ENCODE peak calls at places on chromosomes 1 and 21, in five cellular contexts. Y, W, X, L and G are unnamed samples.

GRCh38 chr21:41016472-41016871 is 151.5 kb upstream of the BACE2 start:
- DNase-seq in Y (no peak), W (no peak), X (no peak), L (no peak), G (no peak)

GRCh38 chr1:158952416-158952815 is 21.1 kb downstream of the PYHIN1 start:
- DNase-seq in Y (no peak), W (no peak), X (no peak), L (no peak), G (no peak)

GRCh38 chr1:30900931-30901560 is 7.5 kb downstream of the SDC3 start:
- DNase-seq in Y (no peak), W (no peak), X (no peak), L (no peak), G (no peak)

GRCh38 chr1:117895482-117896114 is 33.8 kb downstream of the GDAP2 start:
- DNase-seq in Y (peak), W (peak), X (peak), L (peak), G (peak)

GRCh38 chr1:77313491-77313890 is 31.7 kb downstream of the AK5 start:
- DNase-seq in Y (no peak), W (peak), X (peak), L (no peak), G (peak)

GRCh38 chr1:20463502-20463901 is 22.5 kb downstream of the CAMK2N1 start:
- DNase-seq in Y (no peak), W (no peak), X (no peak), L (no peak), G (no peak)

GRCh38 chr1:91948501-91949355 is 473 bp upstream of the BRDT start:
- DNase-seq in Y (no peak), W (no peak), X (no peak), L (no peak), G (no peak)

GRCh38 chr1:153248480-153248879 is 11.0 kb upstream of the LORICRIN start:
- DNase-seq in Y (no peak), W (no peak), X (no peak), L (no peak), G (no peak)

GRCh38 chr1:62384276-62385005 is 52.4 kb upstream of the USP1 start:
- DNase-seq in Y (peak), W (peak), X (peak), L (no peak), G (peak)

GRCh38 chr1:84928979-84929378 is 36.0 kb upstream of the LPAR3 start:
- DNase-seq in Y (no peak), W (no peak), X (no peak), L (no peak), G (no peak)

GRCh38 chr21:42056996-42057689 is 14.0 kb upstream of the UMODL1 start:
- DNase-seq in Y (peak), W (peak), X (peak), L (peak), G (peak)

DNA sequence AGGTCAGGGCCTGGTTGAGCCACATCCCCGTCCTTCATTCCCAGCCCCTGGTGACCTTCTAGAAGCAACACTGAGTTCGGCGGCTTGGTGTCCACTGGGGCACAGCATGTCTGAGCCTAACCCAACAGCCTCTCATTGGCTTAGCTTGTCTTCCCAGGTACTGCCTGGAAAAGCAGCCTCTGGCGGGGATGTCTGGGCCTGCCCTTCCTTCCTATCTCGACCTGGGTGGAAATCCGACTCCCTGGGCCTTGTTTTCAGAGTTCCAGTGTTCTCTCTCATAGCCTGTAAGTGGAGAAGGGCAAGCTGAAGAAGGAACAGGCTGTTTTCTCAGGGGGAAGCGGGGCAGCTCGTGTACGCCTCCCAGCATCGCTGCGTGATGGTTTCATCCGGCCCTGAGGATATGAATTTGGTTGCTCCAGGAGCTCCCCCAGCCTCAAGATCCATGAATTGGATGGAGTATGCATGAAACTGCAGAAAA is 116.4 kb upstream of the IRF2BP2 start:
- DNase-seq in Y (peak), W (no peak), X (no peak), L (no peak), G (no peak)
- H3K4me3 ChIP-seq in Y (no peak), W (no peak), X (no peak), L (no peak), G (no peak)

GRCh38 chr1:11262171-11263049 is at the start of gene MTOR:
- DNase-seq in Y (peak), W (peak), X (peak), L (peak), G (peak)
- TF ChIP-seq CTCF in Y (peak), W (peak), X (peak), L (no peak), G (peak)

GRCh38 chr1:156858555-156858956 is 361 bp downstream of the INSRR start:
- DNase-seq in Y (no peak), W (no peak), X (no peak), L (no peak), G (no peak)

GRCh38 chr1:156859523-156860112 is 701 bp upstream of the INSRR start:
- DNase-seq in Y (no peak), W (no peak), X (no peak), L (no peak), G (peak)

GRCh38 chr1:156860113-156860638 is 489 bp upstream of the NTRK1 start:
- DNase-seq in Y (peak), W (peak), X (peak), L (peak), G (peak)

GRCh38 chr1:156857532-156857931 is 1.4 kb downstream of the INSRR start:
- DNase-seq in Y (no peak), W (no peak), X (no peak), L (no peak), G (no peak)

DNA sequence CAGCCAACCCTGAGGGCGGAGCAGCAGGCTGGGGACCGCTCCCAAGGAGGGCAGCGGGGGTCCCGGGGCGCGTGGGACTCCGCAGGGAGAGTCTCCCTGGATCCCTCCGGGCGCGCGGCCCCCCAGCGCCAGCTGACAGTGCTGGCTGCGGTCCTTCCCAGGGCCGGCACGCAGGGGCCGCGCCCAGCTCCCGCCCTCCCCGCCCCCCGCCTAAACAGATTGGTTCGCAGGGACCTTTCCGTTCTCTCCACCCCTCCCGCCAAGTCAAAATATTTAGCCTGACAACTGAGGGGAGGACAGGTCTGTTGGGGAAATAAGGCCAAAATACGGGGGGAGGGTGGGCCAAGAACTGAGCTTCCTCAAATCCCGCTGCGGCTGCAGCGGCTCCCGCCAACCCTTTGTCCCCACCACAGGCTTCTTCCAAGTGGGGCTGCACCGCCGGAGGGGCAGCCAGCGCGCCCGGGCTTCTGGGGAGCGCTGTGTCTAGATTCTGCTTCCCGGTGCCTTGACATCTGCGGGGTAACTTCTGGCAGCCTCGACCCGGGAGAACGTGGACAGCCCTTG is at the start of gene INSRR:
- DNase-seq in Y (no peak), W (no peak), X (no peak), L (no peak), G (peak)
- H3K4me3 ChIP-seq in Y (peak), W (peak), X (peak), L (no peak), G (peak)

DNA sequence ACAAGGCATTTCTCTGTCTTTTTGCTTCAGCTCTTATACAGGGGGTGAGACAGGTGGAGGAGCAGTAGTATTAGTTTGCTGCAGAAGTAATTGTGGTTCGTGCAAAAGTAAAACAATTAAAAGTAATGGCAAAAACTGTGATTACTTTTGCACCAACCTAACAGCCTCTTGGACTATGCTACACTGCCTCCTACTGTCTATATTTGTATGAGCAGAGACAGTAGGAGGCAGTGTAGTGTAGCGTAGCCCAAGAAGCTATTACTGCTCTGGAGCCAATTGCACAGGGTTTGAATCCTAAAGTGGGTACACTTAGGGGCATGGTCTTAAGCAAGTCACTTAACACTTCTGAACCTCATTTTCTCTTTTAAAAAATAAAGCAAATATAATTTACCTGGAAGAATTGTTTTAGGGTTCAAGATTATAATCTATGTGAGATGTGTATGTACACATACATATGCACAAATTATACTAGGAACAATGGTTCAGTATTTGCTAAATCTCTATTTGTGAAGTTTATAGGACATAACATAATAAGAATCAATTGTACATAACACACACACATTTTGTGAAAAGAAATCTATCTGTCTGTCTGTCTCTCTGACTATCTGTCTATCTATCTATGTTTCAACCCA is 103.8 kb downstream of the BRINP3 start:
- DNase-seq in Y (no peak), W (peak), X (no peak), L (no peak), G (peak)
- TF ChIP-seq CTCF in Y (peak), W (peak), X (no peak), L (peak), G (peak)